ENCODE peak calls at places on chromosomes 3 and 15, in five cellular contexts. B is M059J, W is T-helper 2 cell, D is LoVo, H is tibial nerve. S is an unnamed sample.

GRCh38 chr3:12328132-12328915 is 39.5 kb downstream of the PPARG start:
- DNase-seq in D (no peak), B (no peak), H (no peak), W (no peak), S (no peak)

GRCh38 chr3:159796744-159797143 is 191.9 kb upstream of the IL12A start:
- DNase-seq in W (no peak), H (no peak), B (peak), D (no peak), S (peak)

GRCh38 chr3:113283306-113283705 is 71.9 kb downstream of the BOC start:
- DNase-seq in W (no peak), D (no peak), B (no peak), H (no peak), S (no peak)

GRCh38 chr3:197599089-197599765 is 43.5 kb upstream of the BDH1 start:
- DNase-seq in B (peak), D (peak), W (peak), H (peak), S (peak)

GRCh38 chr15:31263751-31264533 is 62.7 kb upstream of the KLF13 start:
- DNase-seq in H (no peak), B (peak), W (peak), D (peak), S (peak)

GRCh38 chr3:12840591-12841084 is 727 bp downstream of the RPL32 start:
- DNase-seq in B (no peak), D (no peak), W (no peak), H (no peak), S (no peak)

GRCh38 chr3:97942801-97943546 is 29.3 kb downstream of the RIOX2 start:
- DNase-seq in B (no peak), W (peak), D (no peak), H (no peak), S (peak)

GRCh38 chr15:79682285-79682684 is 214.5 kb downstream of the MTHFS start:
- DNase-seq in H (no peak), D (no peak), B (peak), W (no peak), S (peak)

GRCh38 chr3:7646851-7647250 is 785.9 kb downstream of the GRM7 start:
- DNase-seq in B (no peak), D (no peak), W (no peak), H (no peak), S (no peak)

GRCh38 chr15:57054351-57054750 is 135.9 kb downstream of the TCF12 start:
- DNase-seq in D (no peak), W (no peak), B (no peak), H (no peak), S (no peak)

GRCh38 chr15:31102049-31102321 is 460 bp upstream of the TRPM1 start:
- DNase-seq in W (no peak), H (no peak), D (no peak), B (no peak), S (no peak)

GRCh38 chr3:78812166-78812565 is 955.6 kb downstream of the ROBO1 start:
- DNase-seq in H (no peak), B (peak), W (no peak), D (no peak), S (no peak)

GRCh38 chr15:66039117-66039860 is 170.0 kb downstream of the RAB11A start:
- DNase-seq in D (no peak), B (no peak), W (no peak), H (no peak), S (no peak)

GRCh38 chr3:151467069-151467468 is 6.2 kb upstream of the IGSF10 start:
- DNase-seq in H (no peak), D (no peak), W (no peak), B (no peak), S (no peak)

GRCh38 chr15:64507293-64507802 is 47.0 kb downstream of the ZNF609 start:
- DNase-seq in D (no peak), H (peak), W (peak), B (peak), S (peak)

GRCh38 chr3:126826693-126827092 is 122.7 kb downstream of the CHCHD6 start:
- DNase-seq in H (no peak), D (no peak), W (no peak), B (no peak), S (no peak)

GRCh38 chr3:157086053-157086761 is 73.7 kb downstream of the CCNL1 start:
- DNase-seq in H (no peak), D (no peak), B (peak), W (no peak), S (peak)

GRCh38 chr15:45157974-45158373 is 28.2 kb downstream of the DUOX1 start:
- DNase-seq in W (peak), D (no peak), H (no peak), B (peak), S (peak)

GRCh38 chr3:126746395-126747177 is 42.5 kb downstream of the CHCHD6 start:
- DNase-seq in D (no peak), H (no peak), W (no peak), B (peak), S (peak)

GRCh38 chr3:22122567-22122966 is 371.6 kb upstream of the ZNF385D start:
- DNase-seq in D (no peak), W (no peak), H (no peak), B (no peak), S (no peak)

GRCh38 chr3:128228366-128228910 is 75.2 kb downstream of the EEFSEC start:
- DNase-seq in H (no peak), W (no peak), B (no peak), D (no peak), S (no peak)

GRCh38 chr3:167691366-167691765 is 37.6 kb upstream of the WDR49 start:
- DNase-seq in H (no peak), B (no peak), D (no peak), W (peak), S (no peak)

GRCh38 chr3:152474585-152474984 is 205.9 kb downstream of the MBNL1 start:
- DNase-seq in W (peak), B (peak), H (no peak), D (peak), S (peak)

GRCh38 chr15:31266712-31267111 is 59.9 kb upstream of the KLF13 start:
- DNase-seq in W (no peak), D (no peak), B (no peak), H (no peak), S (no peak)

GRCh38 chr3:45417949-45418847 is 29.8 kb downstream of the LARS2 start:
- DNase-seq in D (no peak), B (peak), H (no peak), W (no peak), S (no peak)

GRCh38 chr3:110955301-110955880 is 116.2 kb upstream of the NECTIN3 start:
- DNase-seq in H (no peak), B (peak), W (no peak), D (no peak), S (no peak)

GRCh38 chr15:32889189-32889588 is 171.4 kb downstream of the GREM1 start:
- DNase-seq in H (no peak), B (no peak), D (no peak), W (no peak), S (no peak)

GRCh38 chr3:46923559-46924350 is 46.2 kb downstream of the PTH1R start:
- DNase-seq in B (no peak), H (no peak), W (peak), D (no peak), S (no peak)

GRCh38 chr3:185353225-185353624 is 9.7 kb upstream of the MAP3K13 start:
- DNase-seq in H (no peak), D (no peak), W (no peak), B (no peak), S (no peak)

GRCh38 chr3:177676148-177676547 is 478.9 kb upstream of the TBL1XR1 start:
- DNase-seq in W (no peak), D (no peak), H (no peak), B (no peak), S (no peak)

GRCh38 chr3:196486263-196486662 is 17.3 kb downstream of the RNF168 start:
- DNase-seq in W (peak), D (no peak), B (no peak), H (no peak), S (no peak)

GRCh38 chr3:34995771-34996430 is 643.4 kb upstream of the ARPP21 start:
- DNase-seq in W (no peak), D (no peak), H (no peak), B (no peak), S (no peak)